ENCODE peak calls at places on chromosomes 13 and 19, in six cellular contexts. V is H1, L is IMR-90, C is H9, J is neuronal stem cell, X is trophoblast cell. Y is an unnamed sample.

GRCh38 chr19:30626567-30626966 is 254.4 kb downstream of the ZNF536 start:
- DNase-seq in V (no peak), L (no peak), C (no peak), J (no peak), X (no peak), Y (no peak)

GRCh38 chr19:42333018-42333417 is 7.6 kb downstream of the MEGF8 start:
- DNase-seq in V (no peak), L (no peak), C (no peak), J (no peak), X (no peak), Y (no peak)

GRCh38 chr13:24203726-24204295 is 43.3 kb downstream of the SPATA13 start:
- DNase-seq in V (no peak), L (peak; percentile 50), C (no peak), J (no peak), X (no peak), Y (peak; percentile 44)

GRCh38 chr13:25225970-25226369 is 53.9 kb upstream of the AMER2 start:
- DNase-seq in V (no peak), L (no peak), C (no peak), J (no peak), X (no peak), Y (no peak)

GRCh38 chr19:15200575-15201364 is at the start of gene NOTCH3:
- DNase-seq in V (no peak), L (no peak), C (peak; percentile 51), J (peak; percentile 51), X (no peak), Y (no peak)

GRCh38 chr13:32585625-32586021 is 629 bp upstream of the PDS5B start:
- DNase-seq in V (no peak), L (no peak), C (peak; percentile 36), J (peak; percentile 26), X (peak; percentile 8), Y (no peak)

GRCh38 chr13:29465741-29466293 is 129.7 kb downstream of the SLC7A1 start:
- DNase-seq in V (no peak), L (peak; percentile 62), C (no peak), J (no peak), X (no peak), Y (peak; percentile 68)

GRCh38 chr13:75407473-75407872 is 74.5 kb downstream of the TBC1D4 start:
- DNase-seq in V (no peak), L (no peak), C (no peak), J (no peak), X (no peak), Y (no peak)

GRCh38 chr13:108700421-108701170 is 71.2 kb downstream of the MYO16 start:
- DNase-seq in V (no peak), L (peak; percentile 71), C (no peak), J (no peak), X (no peak), Y (peak; percentile 60)

GRCh38 chr13:81987159-81987558 is 1646.2 kb upstream of the SPRY2 start:
- DNase-seq in V (no peak), L (no peak), C (no peak), J (no peak), X (no peak), Y (no peak)

GRCh38 chr13:99467764-99468163 is 33.5 kb upstream of the TM9SF2 start:
- DNase-seq in V (no peak), L (peak; percentile 77), C (no peak), J (no peak), X (no peak), Y (peak; percentile 43)

GRCh38 chr13:67299072-67299635 is 69.0 kb upstream of the PCDH9 start:
- DNase-seq in V (no peak), L (peak; percentile 91), C (no peak), J (no peak), X (no peak), Y (peak; percentile 67)

GRCh38 chr13:41746259-41746658 is 214.7 kb downstream of the VWA8 start:
- DNase-seq in V (no peak), L (peak; percentile 79), C (no peak), J (no peak), X (no peak), Y (peak; percentile 60)

GRCh38 chr19:47058621-47059020 is 10.2 kb upstream of the TMEM160 start:
- DNase-seq in V (no peak), L (no peak), C (no peak), J (peak; percentile 12), X (peak; percentile 90), Y (no peak)

GRCh38 chr13:30332516-30333165 is 25.3 kb upstream of the KATNAL1 start:
- DNase-seq in V (no peak), L (no peak), C (no peak), J (no peak), X (no peak), Y (no peak)

GRCh38 chr13:46679369-46680180 is 117.4 kb downstream of the ESD start:
- DNase-seq in V (no peak), L (peak; percentile 70), C (no peak), J (no peak), X (no peak), Y (peak; percentile 85)

GRCh38 chr13:30915691-30916541 is 9.8 kb downstream of the MEDAG start:
- DNase-seq in V (no peak), L (no peak), C (no peak), J (no peak), X (no peak), Y (no peak)

GRCh38 chr13:114134111-114134943 is 1.9 kb upstream of the RASA3 start:
- DNase-seq in V (no peak), L (no peak), C (no peak), J (no peak), X (no peak), Y (no peak)

GRCh38 chr19:46624958-46625661 is at the start of gene PTGIR:
- DNase-seq in V (no peak), L (peak; percentile 78), C (no peak), J (no peak), X (no peak), Y (peak; percentile 96)

GRCh38 chr13:29901714-29902631 is 51.6 kb upstream of the UBL3 start:
- DNase-seq in V (no peak), L (peak; percentile 97), C (no peak), J (no peak), X (peak; percentile 88), Y (peak; percentile 94)

GRCh38 chr13:59261928-59262488 is 901.7 kb downstream of the DIAPH3 start:
- DNase-seq in V (no peak), L (peak; percentile 12), C (peak; percentile 30), J (no peak), X (no peak), Y (no peak)

GRCh38 chr13:99316657-99317244 is 9.6 kb upstream of the GPR183 start:
- DNase-seq in V (no peak), L (no peak), C (no peak), J (no peak), X (no peak), Y (peak; percentile 29)

GRCh38 chr13:93230466-93230865 is 3.9 kb downstream of the GPC6 start:
- DNase-seq in V (no peak), L (peak; percentile 89), C (no peak), J (no peak), X (no peak), Y (peak; percentile 78)

GRCh38 chr13:38008636-38009035 is 139.1 kb upstream of the TRPC4 start:
- DNase-seq in V (no peak), L (no peak), C (no peak), J (no peak), X (no peak), Y (peak; percentile 6)

DNA sequence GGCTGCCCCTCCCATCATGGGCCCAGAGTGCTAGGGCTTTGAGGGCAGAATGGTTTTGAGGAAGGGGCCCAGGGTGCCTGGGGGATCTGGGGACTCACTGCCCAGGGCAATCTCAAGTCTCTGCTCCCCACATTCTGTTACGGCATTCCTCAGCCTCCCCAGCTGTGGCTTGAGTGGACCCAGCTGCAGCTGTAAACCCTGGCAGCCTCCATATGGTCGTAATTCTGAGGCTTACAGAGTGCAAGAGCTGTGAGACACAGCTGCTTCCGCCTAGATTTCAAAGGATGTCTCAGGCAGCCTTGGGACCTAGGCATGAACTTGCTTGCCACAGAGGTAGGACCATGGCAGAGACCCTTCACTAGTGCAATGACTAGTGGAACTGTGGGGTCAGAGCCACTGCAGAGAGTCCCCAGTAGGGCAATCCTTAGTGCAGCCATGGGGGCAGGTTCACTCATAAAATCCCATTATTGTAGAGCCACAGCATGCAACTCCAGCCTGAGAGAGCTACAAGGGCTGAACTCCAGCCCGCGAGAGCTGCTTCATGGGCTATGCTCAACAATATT is 297.5 kb downstream of the ENOX1 start:
- DNase-seq in V (no peak), L (no peak), C (no peak), J (no peak), X (no peak), Y (no peak)
- H2AK5ac ChIP-seq in V (no peak overlapping the region), L (no peak overlapping the region), C (no peak overlapping the region), J (no peak overlapping the region), X (no peak overlapping the region), Y (no peak overlapping the region)

DNA sequence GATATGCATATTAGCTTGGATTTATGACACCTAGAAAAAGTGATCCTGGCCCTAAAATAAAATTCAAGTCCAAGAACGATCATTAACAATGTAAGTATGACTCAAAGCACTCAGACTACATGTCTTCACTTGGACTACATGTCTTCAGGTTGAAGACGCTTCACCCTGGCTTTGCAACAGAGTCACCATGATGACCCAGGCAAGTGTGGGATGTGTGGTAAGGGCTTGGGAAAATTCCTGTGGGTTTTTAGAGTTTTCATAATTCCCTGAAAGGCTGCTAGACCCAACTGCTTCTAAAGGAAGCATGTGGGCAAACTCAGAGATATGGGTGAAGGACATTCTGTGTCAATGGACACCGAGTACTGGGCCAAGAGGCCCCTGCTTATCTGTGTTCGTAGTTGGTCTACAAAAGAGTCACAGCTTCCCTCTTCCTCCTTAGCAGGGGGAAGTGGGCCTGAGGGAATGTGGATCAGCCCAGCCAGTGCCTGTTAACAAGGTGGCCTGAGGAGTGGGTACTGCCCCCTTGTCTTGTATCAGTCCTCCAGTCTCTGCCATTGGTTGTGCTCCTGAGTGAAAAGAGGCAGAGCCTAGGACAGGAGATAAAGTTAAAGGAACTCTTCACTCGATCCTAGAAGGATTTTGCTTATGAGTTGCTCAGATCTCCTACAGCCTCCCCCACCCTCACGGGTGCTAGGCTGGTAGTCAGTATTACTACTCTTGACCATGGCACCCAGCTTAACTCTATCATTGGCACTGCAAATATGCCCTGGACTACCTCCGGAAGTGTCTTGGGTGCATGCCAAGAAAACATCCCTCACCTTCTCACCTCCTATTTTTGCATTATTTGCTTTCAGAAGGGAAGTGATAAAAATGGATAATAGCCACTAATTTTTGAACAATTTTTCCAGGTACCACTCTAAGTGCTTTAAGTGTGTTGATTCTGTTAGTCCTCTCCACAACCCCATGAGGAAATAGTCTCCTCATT is 406.3 kb downstream of the COG6 start:
- DNase-seq in V (no peak), L (no peak), C (no peak), J (no peak), X (no peak), Y (no peak)
- H2AFZ ChIP-seq in V (no peak overlapping the region), L (no peak overlapping the region), C (no peak overlapping the region), J (no peak overlapping the region), X (no peak overlapping the region), Y (no peak overlapping the region)

GRCh38 chr19:48554385-48555091 is 2.6 kb downstream of the SULT2B1 start:
- DNase-seq in V (peak; percentile 75), L (no peak), C (peak; percentile 91), J (peak; percentile 42), X (peak; percentile 81), Y (no peak)
- H2BK120ac ChIP-seq in V (no peak overlapping the region), L (no peak overlapping the region), C (no peak overlapping the region), J (peak overlapping the region; percentile 4), X (peak overlapping the region; percentile 95), Y (peak overlapping the region; percentile 68)

DNA sequence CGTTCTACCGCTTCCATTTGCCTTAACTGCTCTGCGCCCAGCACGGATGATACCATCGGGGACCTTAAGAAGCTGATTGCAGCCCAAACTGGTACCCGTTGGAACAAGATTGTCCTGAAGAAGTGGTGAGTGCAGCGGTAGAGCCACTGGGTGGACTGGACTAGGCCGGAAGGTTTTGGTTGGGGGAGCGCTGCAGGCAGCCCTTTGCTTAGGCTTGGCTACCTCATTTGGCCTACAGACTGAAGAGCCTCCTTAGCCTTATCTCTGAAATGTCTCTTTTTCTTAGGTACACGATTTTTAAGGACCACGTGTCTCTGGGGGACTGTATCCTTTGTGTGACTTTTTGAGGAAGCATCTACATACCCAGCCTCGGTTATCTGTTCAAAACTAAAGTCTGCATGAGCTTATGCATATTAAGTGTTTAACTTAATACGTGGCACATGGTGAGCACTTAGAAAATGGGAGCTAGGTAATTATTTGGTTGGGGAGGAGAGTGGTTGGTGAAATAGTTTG is 889 bp downstream of the UBL5 start:
- DNase-seq in V (no peak), L (no peak), C (no peak), J (no peak), X (no peak), Y (no peak)
- H2AK5ac ChIP-seq in V (no peak overlapping the region), L (peak overlapping the region; percentile 71), C (no peak overlapping the region), J (no peak overlapping the region), X (peak overlapping the region; percentile 34), Y (no peak overlapping the region)

Y was measured in mesenchymal stem cell.